ENCODE peak calls at places on chromosome 6, in six cellular contexts. Z, W, X, U, N and Q are unnamed samples.

GRCh38 chr6:12182676-12183075 is 107.5 kb upstream of the EDN1 start:
- DNase-seq in U (no peak), Z (no peak), X (peak; percentile 36), N (no peak), W (peak; percentile 59), Q (no peak)

GRCh38 chr6:110181131-110182027 is 1.2 kb downstream of the CDC40 start:
- DNase-seq in W (peak; percentile 23), Z (peak; percentile 13), U (no peak), N (no peak), X (peak; percentile 47), Q (no peak)

GRCh38 chr6:25138697-25139051 is 140.5 kb upstream of the CARMIL1 start:
- DNase-seq in N (no peak), X (peak; percentile 74), W (no peak), Z (no peak), U (no peak), Q (no peak)

GRCh38 chr6:136411453-136412354 is 122.1 kb upstream of the BCLAF1 start:
- DNase-seq in U (no peak), Z (no peak), X (no peak), W (no peak), N (no peak), Q (no peak)

GRCh38 chr6:7145269-7146078 is 37.7 kb downstream of the RREB1 start:
- DNase-seq in X (no peak), Z (peak; percentile 76), W (peak; percentile 78), U (peak; percentile 61), N (no peak), Q (no peak)

GRCh38 chr6:2891768-2892170 is 11.3 kb downstream of the SERPINB9 start:
- DNase-seq in U (peak; percentile 49), Z (no peak), X (no peak), W (no peak), N (no peak), Q (no peak)

GRCh38 chr6:129345890-129346289 is 364.1 kb downstream of the ARHGAP18 start:
- DNase-seq in Z (no peak), U (no peak), X (peak; percentile 86), N (peak; percentile 56), W (peak; percentile 71), Q (no peak)

GRCh38 chr6:75993236-75994162 is 79.0 kb downstream of the IMPG1 start:
- DNase-seq in Z (no peak), N (no peak), W (no peak), X (no peak), U (peak; percentile 65), Q (no peak)

GRCh38 chr6:137892271-137892708 is 25.2 kb downstream of the TNFAIP3 start:
- DNase-seq in Z (no peak), W (peak; percentile 82), X (peak; percentile 84), U (no peak), N (no peak), Q (no peak)

GRCh38 chr6:111784423-111784822 is 88.8 kb downstream of the FYN start:
- DNase-seq in X (peak; percentile 36), N (no peak), Z (no peak), U (no peak), W (no peak), Q (no peak)

GRCh38 chr6:44234101-44235090 is 11.0 kb downstream of the SLC29A1 start:
- DNase-seq in U (peak; percentile 95), W (peak; percentile 77), X (peak; percentile 76), N (no peak), Z (no peak), Q (peak; percentile 88)

GRCh38 chr6:17599885-17600526 is at the start of gene FAM8A1:
- DNase-seq in U (peak; percentile 99), X (peak; percentile 84), N (no peak), Z (peak; percentile 78), W (peak; percentile 91), Q (peak; percentile 100)

GRCh38 chr6:125665415-125665814 is 84.0 kb upstream of the HEY2 start:
- DNase-seq in X (no peak), N (no peak), W (no peak), Z (no peak), U (no peak), Q (no peak)

GRCh38 chr6:35495258-35496035 is 1.4 kb downstream of the TEAD3 start:
- DNase-seq in N (no peak), W (peak; percentile 27), X (no peak), Z (no peak), U (no peak), Q (no peak)

GRCh38 chr6:56618050-56618449 is 24.6 kb downstream of the DST start:
- DNase-seq in W (no peak), Z (no peak), X (no peak), U (peak; percentile 71), N (no peak), Q (no peak)
- TF ChIP-seq CTCF in W (peak; percentile 42), Z (no peak), X (peak; percentile 29), U (peak; percentile 65), N (no peak), Q (peak; percentile 8)

DNA sequence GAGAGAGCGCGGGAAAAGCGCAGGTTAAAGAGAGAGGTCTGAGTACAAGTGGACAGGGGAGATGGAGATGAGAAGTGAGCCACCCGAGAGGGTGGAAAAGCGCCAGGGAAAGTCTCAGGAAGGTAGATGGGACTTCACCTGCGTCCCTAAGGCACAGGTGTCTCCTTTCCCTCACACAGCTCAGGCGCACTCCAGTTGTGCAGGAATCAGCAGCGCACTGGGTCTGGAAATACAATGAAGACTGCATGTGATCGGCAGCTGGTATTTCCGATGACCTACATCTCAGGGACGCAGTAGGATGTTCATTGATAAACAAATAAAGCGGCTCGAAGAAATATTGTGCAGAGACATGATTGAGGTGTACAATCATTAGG is 432 bp upstream of the KHDRBS2 start:
- DNase-seq in N (no peak), X (no peak), W (no peak), Z (no peak), U (no peak), Q (no peak)
- H3K4me3 ChIP-seq in N (no peak overlapping the region), X (no peak overlapping the region), W (no peak overlapping the region), Z (no peak overlapping the region), U (peak overlapping the region; percentile 100), Q (no peak overlapping the region)

DNA sequence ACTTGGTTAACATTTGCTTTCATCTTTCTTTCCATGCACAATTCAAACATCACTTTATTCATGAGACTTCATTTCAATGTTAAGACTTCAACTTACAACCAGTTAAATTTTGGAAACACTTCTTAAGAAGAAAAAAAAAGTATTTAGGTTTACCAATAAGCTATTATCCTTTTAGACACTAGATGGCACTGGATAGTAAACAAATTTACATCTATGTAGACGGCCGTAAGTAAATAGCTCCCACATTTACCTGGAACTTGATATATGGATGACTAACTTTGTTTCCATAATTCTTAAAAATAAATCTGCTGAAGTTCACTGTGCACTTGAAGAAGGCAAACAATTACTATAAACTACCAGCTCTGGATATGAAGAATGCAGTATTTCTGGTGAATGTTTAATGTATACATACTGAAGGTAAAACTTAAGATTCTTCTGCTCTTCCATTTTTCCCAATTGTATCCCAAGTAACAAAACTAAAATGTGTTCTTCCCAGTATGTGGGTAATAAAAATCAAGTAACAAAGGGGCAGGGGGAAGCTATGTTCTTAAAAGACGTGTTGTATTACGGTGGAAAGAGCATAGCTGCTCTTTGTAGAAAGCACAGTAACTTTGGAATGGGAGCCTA is 130.6 kb upstream of the C6orf118 start:
- DNase-seq in X (peak; percentile 89), Z (no peak), N (no peak), U (no peak), W (peak; percentile 76), Q (no peak)
- TF ChIP-seq CTCF in X (peak; percentile 51), Z (peak; percentile 30), N (peak; percentile 15), U (peak; percentile 81), W (peak; percentile 50), Q (no peak)

GRCh38 chr6:166997348-166997747 is 1.8 kb upstream of the CEP43 start:
- DNase-seq in W (no peak), Z (no peak), N (no peak), X (no peak), U (no peak), Q (no peak)
- H3K4me3 ChIP-seq in W (peak overlapping the region; percentile 93), Z (peak overlapping the region; percentile 97), N (peak overlapping the region; percentile 83), X (peak overlapping the region; percentile 86), U (peak overlapping the region; percentile 76), Q (no peak overlapping the region)